ENCODE peak calls at places on chromosomes 1 and 21, in four cellular contexts. I, A, Z and W are unnamed samples.

GRCh38 chr21:41012425-41012824 is 155.5 kb upstream of the BACE2 start:
- DNase-seq in I (no peak), Z (no peak), A (no peak), W (no peak)

GRCh38 chr1:5223266-5223665 is 568.9 kb downstream of the AJAP1 start:
- DNase-seq in I (no peak), A (no peak), Z (no peak), W (no peak)

GRCh38 chr1:89279011-89279466 is 6.4 kb upstream of the GBP5 start:
- DNase-seq in I (no peak), A (no peak), Z (no peak), W (no peak)

GRCh38 chr1:203663294-203663693 is 36.7 kb downstream of the ATP2B4 start:
- DNase-seq in Z (no peak), I (peak; percentile 100), A (no peak), W (no peak)

GRCh38 chr1:51630393-51630792 is 13.5 kb downstream of the OSBPL9 start:
- DNase-seq in Z (no peak), I (no peak), A (no peak), W (no peak)

GRCh38 chr1:147600119-147601111 is 59.1 kb downstream of the BCL9 start:
- DNase-seq in A (no peak), I (peak; percentile 58), Z (no peak), W (no peak)

GRCh38 chr1:42798010-42798409 is 13.2 kb downstream of the TMEM269 start:
- DNase-seq in Z (no peak), I (no peak), A (no peak), W (no peak)

GRCh38 chr1:234533034-234533571 is 54.1 kb upstream of the TARBP1 start:
- DNase-seq in A (no peak), Z (peak; percentile 60), I (peak; percentile 100), W (no peak)

GRCh38 chr21:32322103-32322502 is 23.4 kb downstream of the MRAP start:
- DNase-seq in A (no peak), I (no peak), Z (no peak), W (no peak)

GRCh38 chr1:91701494-91701869 is 184.5 kb downstream of the TGFBR3 start:
- DNase-seq in Z (no peak), A (no peak), I (no peak), W (no peak)

GRCh38 chr1:78447096-78447495 is 43.7 kb upstream of the PTGFR start:
- DNase-seq in I (no peak), A (no peak), Z (no peak), W (no peak)

GRCh38 chr1:219771039-219771438 is 157.3 kb downstream of the SLC30A10 start:
- DNase-seq in I (peak; percentile 100), Z (peak; percentile 40), A (no peak), W (no peak)

GRCh38 chr1:43143441-43143888 is 28.6 kb downstream of the EBNA1BP2 start:
- DNase-seq in Z (no peak), A (no peak), I (peak; percentile 31), W (no peak)

GRCh38 chr1:185325413-185325812 is 8.4 kb upstream of the IVNS1ABP start:
- DNase-seq in A (no peak), Z (no peak), I (no peak), W (no peak)

GRCh38 chr1:76807543-76808260 is 59.6 kb upstream of the ST6GALNAC5 start:
- DNase-seq in Z (no peak), A (no peak), I (no peak), W (no peak)

GRCh38 chr1:232532901-232533300 is 97.0 kb downstream of the SIPA1L2 start:
- DNase-seq in I (no peak), A (no peak), Z (no peak), W (no peak)

GRCh38 chr1:232533328-232533727 is 96.6 kb downstream of the SIPA1L2 start:
- DNase-seq in Z (no peak), I (no peak), A (no peak), W (no peak)

GRCh38 chr1:232528472-232529089 is 101.4 kb downstream of the SIPA1L2 start:
- DNase-seq in A (no peak), Z (no peak), I (no peak), W (no peak)

GRCh38 chr1:232531291-232531690 is 98.6 kb downstream of the SIPA1L2 start:
- DNase-seq in Z (no peak), A (no peak), I (no peak), W (no peak)

GRCh38 chr1:232529747-232530146 is 100.2 kb downstream of the SIPA1L2 start:
- DNase-seq in A (no peak), Z (no peak), I (peak; percentile 99), W (no peak)
- TF ChIP-seq CTCF in A (no peak), Z (no peak), I (peak; percentile 36), W (no peak)

GRCh38 chr1:58017641-58018040 is 528.9 kb downstream of the OMA1 start:
- DNase-seq in Z (no peak), I (no peak), A (no peak), W (no peak)

GRCh38 chr1:58011978-58012377 is 534.5 kb downstream of the OMA1 start:
- DNase-seq in A (no peak), Z (no peak), I (peak; percentile 4), W (no peak)

DNA sequence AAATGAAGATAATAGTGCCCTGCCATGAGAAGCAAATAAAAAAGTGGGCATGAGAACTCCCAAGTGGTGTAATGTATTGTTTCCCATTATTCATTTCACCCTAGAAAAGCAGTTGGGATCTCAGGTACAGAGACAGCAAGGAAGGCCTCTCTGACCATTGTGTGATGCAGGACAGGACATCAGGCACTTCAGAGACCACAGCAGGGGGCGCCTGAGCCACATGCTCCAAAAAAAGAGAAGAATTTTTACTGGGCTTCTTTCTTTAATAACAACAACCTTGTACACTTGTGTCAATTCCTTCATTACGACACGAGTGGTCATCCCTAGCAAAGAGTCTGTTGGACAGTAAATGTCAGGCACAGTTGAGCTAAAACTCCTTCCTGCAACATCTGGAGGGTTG is 533.3 kb downstream of the OMA1 start:
- DNase-seq in Z (no peak), I (no peak), A (no peak), W (no peak)
- TF ChIP-seq CTCF in Z (no peak), I (no peak), A (peak; percentile 26), W (peak; percentile 28)

GRCh38 chr1:241269116-241269515 is 87.9 kb downstream of the RGS7 start:
- DNase-seq in Z (no peak), A (no peak), I (no peak), W (no peak)
- TF ChIP-seq CTCF in Z (no peak), A (peak; percentile 7), I (no peak), W (no peak)

GRCh38 chr1:201882665-201883132 is 6.0 kb upstream of the SHISA4 start:
- DNase-seq in I (peak; percentile 97), Z (peak; percentile 10), A (peak; percentile 42), W (no peak)
- TF ChIP-seq CTCF in I (peak; percentile 26), Z (no peak), A (no peak), W (no peak)

DNA sequence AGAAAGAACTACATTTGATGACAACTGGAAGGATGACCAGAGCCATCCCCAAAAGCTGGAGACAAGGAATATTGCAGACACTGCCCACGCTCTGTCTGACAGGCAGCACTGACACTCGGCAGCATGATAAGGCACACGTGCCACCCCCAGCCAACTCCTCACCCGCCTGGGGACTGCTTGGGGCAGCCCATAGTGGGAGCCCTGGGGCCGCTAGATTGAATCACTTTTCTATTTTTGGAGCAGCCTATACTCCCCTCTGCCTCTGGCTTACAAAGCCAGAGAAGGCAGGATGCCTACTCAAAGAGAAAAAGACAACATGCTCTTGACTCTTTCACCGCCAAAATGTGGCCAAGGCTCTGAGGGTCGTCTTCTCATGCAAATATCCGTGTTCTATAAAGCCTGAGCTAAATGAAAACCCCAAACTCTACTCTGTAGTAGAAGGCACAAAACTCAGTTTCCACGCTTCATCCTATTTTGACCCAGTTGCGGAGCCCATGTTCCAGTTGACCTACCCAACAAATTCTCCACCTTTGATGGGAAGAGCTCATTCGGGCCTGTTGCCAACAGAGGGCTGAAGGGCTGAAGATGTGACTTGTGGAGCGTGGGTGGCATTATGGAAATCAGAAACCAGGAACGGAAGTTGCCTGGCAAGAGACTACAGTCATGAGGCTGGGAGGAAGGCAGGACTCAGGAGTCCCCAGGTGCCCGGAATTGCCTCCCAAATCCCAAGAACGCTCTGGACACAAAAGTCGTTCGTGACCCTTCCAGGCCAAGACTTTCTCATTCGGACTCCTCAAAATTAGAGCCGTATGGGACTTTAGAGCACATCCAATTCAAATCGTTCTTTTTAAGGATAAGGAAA is 1.1 kb downstream of the SMG5 start:
- DNase-seq in A (peak; percentile 68), I (peak; percentile 61), Z (no peak), W (peak; percentile 57)
- TF ChIP-seq CTCF in A (peak; percentile 16), I (no peak), Z (no peak), W (peak; percentile 15)

DNA sequence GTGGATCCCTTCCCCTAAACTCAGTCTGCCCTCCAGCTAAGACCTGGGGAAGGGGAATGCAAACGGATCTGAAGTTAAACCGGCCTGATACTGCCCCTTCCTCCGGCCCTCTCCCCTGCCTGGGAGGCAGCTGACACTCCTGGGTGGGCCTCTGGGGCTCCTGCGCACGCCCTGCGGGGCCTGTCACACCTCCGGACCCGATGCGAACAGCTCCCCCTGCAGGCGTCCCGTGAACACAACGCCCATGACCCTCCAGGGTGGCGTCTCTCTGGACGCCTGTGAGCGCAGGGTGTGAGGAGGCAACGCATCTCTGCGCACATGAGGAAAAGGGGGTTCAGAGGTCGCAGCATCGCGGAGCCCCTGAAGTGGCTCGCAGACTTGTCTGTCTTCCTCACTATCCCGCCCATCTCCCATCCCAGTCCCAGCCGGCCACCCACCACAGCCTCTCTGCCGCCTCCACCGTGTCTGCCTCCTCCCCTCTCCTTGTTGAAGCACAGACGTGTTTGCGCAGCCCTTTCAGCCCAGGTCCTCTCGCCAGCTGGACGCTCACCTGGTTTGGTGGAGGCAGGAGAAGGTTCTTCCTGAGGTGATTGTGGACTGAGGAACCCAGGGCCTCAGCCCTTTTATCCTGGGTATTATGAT is 421 bp upstream of the LCE3A start:
- DNase-seq in A (peak; percentile 40), Z (no peak), I (no peak), W (peak; percentile 32)
- TF ChIP-seq CTCF in A (peak; percentile 48), Z (no peak), I (peak; percentile 38), W (no peak)